ENCODE peak calls at places on chromosomes 4 and X, in five cellular contexts. One of them, this sample, is unnamed.

GRCh38 chr4:152501846-152502536 is 33.9 kb downstream of the FBXW7 start:
- DNase-seq in iris pigment epithelial cell: peak; percentile 41
- DNase-seq in nephron progenitor cell: no peak
- DNase-seq in left ventricle myocardium inferior: no peak
- DNase-seq in HT1080: no peak
- DNase-seq in this sample: no peak

GRCh38 chr4:142886566-142886965 is 40.5 kb upstream of the INPP4B start:
- DNase-seq in iris pigment epithelial cell: no peak
- DNase-seq in nephron progenitor cell: no peak
- DNase-seq in left ventricle myocardium inferior: no peak
- DNase-seq in HT1080: no peak
- DNase-seq in this sample: no peak

GRCh38 chr4:118774321-118774720 is 61.6 kb downstream of the SEC24D start:
- DNase-seq in iris pigment epithelial cell: no peak
- DNase-seq in nephron progenitor cell: no peak
- DNase-seq in left ventricle myocardium inferior: no peak
- DNase-seq in HT1080: no peak
- DNase-seq in this sample: no peak

GRCh38 chr4:175951794-175952193 is 113.8 kb upstream of the WDR17 start:
- DNase-seq in iris pigment epithelial cell: peak; percentile 12
- DNase-seq in nephron progenitor cell: no peak
- DNase-seq in left ventricle myocardium inferior: no peak
- DNase-seq in HT1080: peak; percentile 55
- DNase-seq in this sample: no peak

GRCh38 chrX:129760155-129760554 is 19.6 kb upstream of the SASH3 start:
- DNase-seq in iris pigment epithelial cell: no peak
- DNase-seq in nephron progenitor cell: no peak
- DNase-seq in left ventricle myocardium inferior: no peak
- DNase-seq in HT1080: no peak
- DNase-seq in this sample: no peak

GRCh38 chr4:7854697-7855370 is 84.8 kb downstream of the AFAP1 start:
- DNase-seq in iris pigment epithelial cell: peak; percentile 69
- DNase-seq in nephron progenitor cell: no peak
- DNase-seq in left ventricle myocardium inferior: no peak
- DNase-seq in HT1080: no peak
- DNase-seq in this sample: no peak

GRCh38 chrX:10725071-10725470 is 104.7 kb upstream of the MID1 start:
- DNase-seq in iris pigment epithelial cell: peak; percentile 2
- DNase-seq in nephron progenitor cell: no peak
- DNase-seq in left ventricle myocardium inferior: no peak
- DNase-seq in HT1080: peak; percentile 3
- DNase-seq in this sample: peak; percentile 22

GRCh38 chr4:155777971-155778710 is 19.3 kb downstream of the GUCY1B1 start:
- DNase-seq in iris pigment epithelial cell: peak; percentile 78
- DNase-seq in nephron progenitor cell: no peak
- DNase-seq in left ventricle myocardium inferior: no peak
- DNase-seq in HT1080: no peak
- DNase-seq in this sample: no peak

GRCh38 chr4:109631709-109632108 is 71.5 kb downstream of the CASP6 start:
- DNase-seq in iris pigment epithelial cell: peak; percentile 42
- DNase-seq in nephron progenitor cell: peak; percentile 12
- DNase-seq in left ventricle myocardium inferior: no peak
- DNase-seq in HT1080: no peak
- DNase-seq in this sample: no peak

GRCh38 chr4:101981756-101982155 is 191.2 kb downstream of the BANK1 start:
- DNase-seq in iris pigment epithelial cell: peak; percentile 21
- DNase-seq in nephron progenitor cell: peak; percentile 1
- DNase-seq in left ventricle myocardium inferior: no peak
- DNase-seq in HT1080: no peak
- DNase-seq in this sample: no peak

GRCh38 chr4:13344216-13344615 is 139.9 kb downstream of the RAB28 start:
- DNase-seq in iris pigment epithelial cell: no peak
- DNase-seq in nephron progenitor cell: no peak
- DNase-seq in left ventricle myocardium inferior: no peak
- DNase-seq in HT1080: no peak
- DNase-seq in this sample: no peak

GRCh38 chrX:97547873-97548578 is 664.3 kb downstream of the RPA4 start:
- DNase-seq in iris pigment epithelial cell: peak; percentile 43
- DNase-seq in nephron progenitor cell: no peak
- DNase-seq in left ventricle myocardium inferior: no peak
- DNase-seq in HT1080: peak; percentile 27
- DNase-seq in this sample: no peak

GRCh38 chr4:54941994-54942552 is 183.3 kb downstream of the KDR start:
- DNase-seq in iris pigment epithelial cell: no peak
- DNase-seq in nephron progenitor cell: no peak
- DNase-seq in left ventricle myocardium inferior: peak; percentile 18
- DNase-seq in HT1080: no peak
- DNase-seq in this sample: no peak

GRCh38 chrX:109384569-109385174 is 97.2 kb downstream of the GUCY2F start:
- DNase-seq in iris pigment epithelial cell: peak; percentile 34
- DNase-seq in nephron progenitor cell: peak; percentile 8
- DNase-seq in left ventricle myocardium inferior: no peak
- DNase-seq in HT1080: no peak
- DNase-seq in this sample: no peak

This sample was measured in D341Med.